ENCODE peak calls at places on chromosomes 12 and 14, in ten cellular contexts. Q is left ventricle myocardium inferior; M is tibial artery; O is upper lobe of left lung; R is neural progenitor cell; V is CD8-positive, alpha-beta T cell; W is esophagus squamous epithelium; T is adrenal gland; D is AG04450; H is HCT116. J is an unnamed sample.

GRCh38 chr12:49233842-49234526 is 30.9 kb upstream of the TUBA1C start:
- DNase-seq in Q (peak), M (peak), O (peak), R (no peak), V (no peak), W (peak), T (peak), D (no peak), H (no peak), J (peak)

GRCh38 chr14:21880918-21881317 is 207.3 kb upstream of the OR4E1 start:
- DNase-seq in Q (no peak), M (no peak), O (no peak), R (no peak), V (no peak), W (no peak), T (no peak), D (no peak), H (no peak), J (no peak)

GRCh38 chr12:95739561-95740313 is 50.8 kb downstream of the NTN4 start:
- DNase-seq in Q (peak), M (peak), O (no peak), R (no peak), V (no peak), W (no peak), T (peak), D (no peak), H (no peak), J (no peak)

GRCh38 chr12:11795910-11796459 is 146.5 kb downstream of the ETV6 start:
- DNase-seq in Q (no peak), M (no peak), O (no peak), R (peak), V (no peak), W (no peak), T (no peak), D (peak), H (peak), J (no peak)

GRCh38 chr14:72747652-72748051 is 146.2 kb downstream of the DPF3 start:
- DNase-seq in Q (no peak), M (no peak), O (no peak), R (no peak), V (no peak), W (no peak), T (no peak), D (no peak), H (no peak), J (no peak)

GRCh38 chr12:754871-755562 is 2.6 kb downstream of the WNK1 start:
- DNase-seq in Q (no peak), M (no peak), O (no peak), R (peak), V (no peak), W (no peak), T (no peak), D (peak), H (no peak), J (no peak)

GRCh38 chr12:12542964-12543363 is 19.7 kb downstream of the DUSP16 start:
- DNase-seq in Q (no peak), M (no peak), O (no peak), R (no peak), V (no peak), W (no peak), T (no peak), D (no peak), H (no peak), J (no peak)

GRCh38 chr12:79344855-79345840 is 345.6 kb downstream of the PAWR start:
- DNase-seq in Q (no peak), M (no peak), O (no peak), R (peak), V (no peak), W (no peak), T (peak), D (no peak), H (peak), J (peak)

GRCh38 chr14:45284802-45285201 is 31.8 kb upstream of the MIS18BP1 start:
- DNase-seq in Q (no peak), M (no peak), O (no peak), R (no peak), V (no peak), W (no peak), T (no peak), D (no peak), H (peak), J (no peak)

GRCh38 chr14:26128931-26129674 is 468.7 kb downstream of the NOVA1 start:
- DNase-seq in Q (no peak), M (no peak), O (no peak), R (no peak), V (no peak), W (no peak), T (no peak), D (no peak), H (no peak), J (no peak)

GRCh38 chr12:108299980-108300696 is 39.0 kb downstream of the CMKLR1 start:
- DNase-seq in Q (no peak), M (no peak), O (no peak), R (no peak), V (no peak), W (no peak), T (no peak), D (no peak), H (no peak), J (no peak)

DNA sequence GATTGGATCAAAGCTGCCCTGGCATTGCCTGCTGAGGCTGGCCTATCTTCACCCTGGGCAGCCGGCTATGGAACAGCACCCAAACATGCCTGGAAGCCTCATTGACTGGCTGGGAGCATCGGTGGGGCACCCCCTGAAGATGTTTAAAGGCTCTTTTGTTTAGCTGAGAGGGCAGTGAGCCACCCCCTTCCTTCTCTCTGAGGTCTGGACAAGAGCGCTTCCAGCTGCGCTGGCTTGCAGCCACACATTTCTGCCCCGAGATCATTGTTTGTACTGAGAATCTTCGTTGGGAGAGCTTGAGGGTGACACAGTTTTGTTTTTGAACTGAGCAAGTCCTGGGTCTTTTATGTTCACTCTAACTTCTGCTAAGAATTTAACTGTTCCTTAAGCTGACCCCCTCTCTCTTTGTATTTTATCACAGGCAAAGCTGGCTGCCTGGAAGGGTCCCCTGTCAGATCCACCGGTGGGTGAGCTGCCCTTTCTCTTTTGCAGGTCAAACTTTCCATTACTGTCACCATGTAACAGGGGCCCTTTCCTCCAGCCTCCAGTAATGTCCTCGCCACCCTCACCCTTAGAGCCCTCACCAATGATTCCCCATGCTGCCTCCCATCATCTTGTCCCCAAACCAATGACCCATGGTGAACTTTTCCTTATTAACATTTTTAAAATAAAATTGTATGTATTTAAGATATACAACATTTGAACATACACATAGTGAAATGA is 212.2 kb downstream of the KIF26A start:
- DNase-seq in Q (no peak), M (peak), O (no peak), R (no peak), V (no peak), W (no peak), T (peak), D (no peak), H (no peak), J (peak)
- H3K27ac ChIP-seq in Q (no peak), M (no peak), O (no peak), R (no peak), V (no peak), W (no peak), T (no peak), D (no peak), H (no peak), J (peak)

DNA sequence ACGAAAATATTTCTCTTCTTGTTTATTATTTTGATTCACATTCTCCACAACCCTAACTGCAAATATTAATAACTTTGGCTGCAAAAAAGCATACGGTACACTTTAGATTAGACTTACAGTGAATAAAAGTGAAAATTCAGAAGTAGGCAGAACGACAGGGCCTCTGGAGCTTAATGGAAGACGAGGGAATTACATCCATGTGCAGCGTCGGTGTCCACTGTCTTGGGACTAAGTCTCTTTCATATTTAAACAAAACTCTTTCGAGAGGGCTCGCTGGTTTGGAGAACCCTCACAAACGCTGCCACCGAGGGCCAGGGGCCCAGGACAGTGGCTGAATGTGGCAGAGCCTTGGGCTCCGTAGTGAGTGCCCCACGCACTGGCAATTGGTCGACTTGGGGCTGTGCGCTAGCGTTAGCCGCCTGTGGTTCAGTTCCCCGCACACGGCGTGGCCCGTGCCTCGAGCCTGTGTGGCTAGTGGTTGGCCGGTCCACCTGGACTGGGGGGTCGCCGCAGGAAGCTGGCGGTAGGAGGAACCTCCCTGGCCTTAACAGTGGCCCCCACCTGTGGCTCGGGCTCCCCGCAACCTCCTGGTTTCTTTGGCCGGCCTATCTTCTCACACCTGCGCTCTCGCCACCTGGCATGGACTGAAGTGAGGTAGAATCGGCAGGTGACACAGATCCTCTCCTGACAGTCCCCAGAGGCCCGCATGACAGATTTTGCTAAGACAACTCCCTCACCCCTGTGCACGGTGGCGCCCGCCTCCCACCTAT is 739 bp upstream of the PAX9 start:
- DNase-seq in Q (no peak), M (no peak), O (peak), R (no peak), V (no peak), W (no peak), T (no peak), D (no peak), H (no peak), J (no peak)
- H3K4me3 ChIP-seq in Q (peak), M (peak), O (peak), R (peak), V (no peak), W (peak), T (peak), D (no peak), H (peak), J (peak)

GRCh38 chr14:63852817-63853730 is at the start of gene SYNE2:
- DNase-seq in Q (peak), M (peak), O (peak), R (peak), V (peak), W (no peak), T (peak), D (no peak), H (no peak), J (peak)
- TF ChIP-seq CTCF in Q (peak), M (peak), O (no peak), R (peak), V (peak), W (peak), T (no peak), D (no peak), H (no peak), J (peak)

DNA sequence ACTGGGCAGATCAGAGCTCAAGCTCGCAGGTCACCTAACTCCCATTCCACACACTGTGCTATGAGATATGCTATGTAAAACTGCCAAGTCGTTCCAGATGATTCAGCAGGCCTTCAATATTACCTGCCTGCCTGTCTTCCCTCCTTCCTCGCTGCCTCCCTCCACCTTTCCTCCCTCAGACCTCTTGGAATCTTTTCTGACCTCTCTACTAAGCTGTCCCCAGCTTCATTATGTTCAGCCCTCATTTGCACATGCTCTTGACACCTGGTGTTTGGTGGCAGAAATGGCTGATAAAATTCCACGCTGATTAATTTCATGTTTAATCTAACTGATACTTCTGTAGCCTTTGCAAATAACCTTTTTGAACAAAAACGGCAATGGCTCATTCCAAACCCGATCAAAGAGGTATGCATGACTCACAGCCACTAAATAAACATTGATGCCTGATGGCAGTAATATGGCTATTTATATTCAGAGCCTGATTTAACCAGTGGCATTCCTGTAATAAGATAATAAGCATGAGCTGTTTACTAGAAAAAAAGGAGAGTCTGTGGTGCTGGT is 130.8 kb upstream of the EGLN3 start:
- DNase-seq in Q (no peak), M (no peak), O (no peak), R (no peak), V (no peak), W (no peak), T (no peak), D (no peak), H (peak), J (no peak)
- H3K27ac ChIP-seq in Q (peak), M (peak), O (no peak), R (no peak), V (no peak), W (no peak), T (no peak), D (no peak), H (peak), J (no peak)

DNA sequence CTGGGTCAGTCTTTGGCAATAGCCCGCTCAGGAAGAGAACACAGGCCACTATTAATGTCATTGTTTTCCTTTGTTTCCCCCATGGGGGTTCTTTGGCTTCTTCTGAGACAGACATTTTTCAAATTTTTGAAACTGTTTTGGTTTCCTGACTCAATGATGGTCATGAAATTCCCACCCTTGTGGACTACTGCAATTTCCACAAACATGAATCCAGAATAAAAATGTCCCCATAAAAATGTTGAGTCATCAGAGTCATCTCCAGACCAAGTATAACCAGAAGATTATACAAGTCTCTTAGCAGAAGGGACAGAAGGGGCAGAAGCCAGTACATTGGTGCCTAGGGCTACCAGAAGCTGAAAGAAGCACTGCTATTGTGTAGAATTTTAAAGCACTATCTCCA is 29.1 kb downstream of the SLCO1A2 start:
- DNase-seq in Q (no peak), M (no peak), O (no peak), R (no peak), V (no peak), W (no peak), T (no peak), D (no peak), H (no peak), J (no peak)
- H3K4me3 ChIP-seq in Q (no peak), M (no peak), O (no peak), R (no peak), V (no peak), W (no peak), T (no peak), D (no peak), H (no peak), J (no peak)

GRCh38 chr14:97275276-97275675 is 478.1 kb downstream of the VRK1 start:
- DNase-seq in Q (no peak), M (no peak), O (no peak), R (no peak), V (no peak), W (no peak), T (no peak), D (no peak), H (no peak), J (no peak)

GRCh38 chr14:97276573-97276972 is 479.4 kb downstream of the VRK1 start:
- DNase-seq in Q (no peak), M (no peak), O (no peak), R (no peak), V (peak), W (no peak), T (no peak), D (no peak), H (no peak), J (no peak)

GRCh38 chr14:97270308-97270707 is 473.1 kb downstream of the VRK1 start:
- DNase-seq in Q (no peak), M (no peak), O (no peak), R (no peak), V (no peak), W (no peak), T (no peak), D (no peak), H (no peak), J (no peak)

GRCh38 chr14:97274626-97275025 is 477.4 kb downstream of the VRK1 start:
- DNase-seq in Q (no peak), M (no peak), O (no peak), R (peak), V (no peak), W (no peak), T (no peak), D (no peak), H (no peak), J (no peak)

DNA sequence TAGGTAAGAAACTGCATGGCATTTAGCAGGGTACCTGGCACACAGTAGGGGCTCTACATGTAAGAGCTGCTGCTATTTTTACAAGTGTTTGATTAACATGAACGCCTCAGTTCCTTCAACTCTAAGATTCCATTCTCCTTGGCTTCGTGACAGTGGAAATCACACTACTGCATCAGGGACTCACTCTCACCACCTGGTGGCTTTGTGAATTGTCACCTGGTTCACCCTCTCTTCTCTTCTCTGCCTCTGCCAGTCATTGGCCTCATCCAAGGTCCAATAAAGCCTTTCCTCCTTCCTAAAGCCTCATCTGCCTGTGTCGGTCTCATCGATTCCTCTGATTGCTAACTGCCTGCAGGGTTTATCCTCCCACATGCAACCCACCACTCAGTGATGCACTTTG is 476.4 kb downstream of the VRK1 start:
- DNase-seq in Q (no peak), M (no peak), O (no peak), R (no peak), V (no peak), W (no peak), T (no peak), D (no peak), H (no peak), J (peak)
- TF ChIP-seq CTCF in Q (no peak), M (no peak), O (no peak), R (no peak), V (no peak), W (no peak), T (no peak), D (no peak), H (peak), J (peak)

GRCh38 chr12:31589896-31590729 is 823 bp downstream of the DENND5B start:
- DNase-seq in Q (peak), M (peak), O (peak), R (peak), V (no peak), W (no peak), T (peak), D (no peak), H (peak), J (peak)

GRCh38 chr12:31588976-31589375 is 2.0 kb downstream of the DENND5B start:
- DNase-seq in Q (no peak), M (no peak), O (no peak), R (no peak), V (no peak), W (no peak), T (no peak), D (no peak), H (no peak), J (no peak)

GRCh38 chr12:31591308-31591901 is 469 bp upstream of the DENND5B start:
- DNase-seq in Q (no peak), M (no peak), O (no peak), R (peak), V (no peak), W (no peak), T (peak), D (no peak), H (no peak), J (peak)

GRCh38 chr12:31590730-31591307 is at the start of gene DENND5B:
- DNase-seq in Q (peak), M (peak), O (peak), R (peak), V (no peak), W (no peak), T (peak), D (no peak), H (no peak), J (peak)

DNA sequence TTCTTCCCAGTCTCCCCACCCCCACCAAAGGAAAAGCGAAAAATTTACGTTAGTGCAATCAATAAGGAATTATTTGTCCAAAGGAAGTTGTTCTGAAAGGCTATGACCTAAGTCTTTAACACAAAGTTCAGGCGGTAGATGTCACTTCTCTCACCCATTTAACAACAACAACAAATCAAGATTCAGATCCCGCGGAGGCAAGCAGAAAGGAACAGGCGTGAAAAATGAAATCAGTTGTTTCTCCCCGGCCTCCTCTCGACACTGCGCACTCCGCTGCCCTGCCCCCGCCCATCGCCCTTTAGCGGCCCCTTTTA is 1.4 kb downstream of the DENND5B start:
- DNase-seq in Q (no peak), M (no peak), O (peak), R (peak), V (no peak), W (no peak), T (no peak), D (no peak), H (no peak), J (no peak)
- H3K27ac ChIP-seq in Q (peak), M (peak), O (peak), R (no peak), V (no peak), W (peak), T (peak), D (peak), H (peak), J (peak)

J was measured in endodermal cell.